ENCODE peak calls at places on chromosomes 13 and 19, in four cellular contexts. Q is GM12878, Y is K562, C is HepG2. O is an unnamed sample.
A peak's percentile ranks its signal among the peaks of the same experiment; 100 is the strongest.

GRCh38 chr19:6458695-6459355 is 767 bp downstream of the SLC25A23 start:
- DNase-seq in Q (no peak), Y (peak; percentile 44), C (no peak), O (no peak)

GRCh38 chr19:42132851-42133528 is 744 bp upstream of the POU2F2 start:
- DNase-seq in Q (peak; percentile 33), Y (peak; percentile 97), C (peak; percentile 10), O (peak; percentile 94)

GRCh38 chr19:2271516-2272103 is 10.4 kb downstream of the PEAK3 start:
- DNase-seq in Q (no peak), Y (no peak), C (no peak), O (no peak)

GRCh38 chr19:1855040-1855827 is 7.0 kb upstream of the REXO1 start:
- DNase-seq in Q (peak; percentile 59), Y (peak; percentile 87), C (no peak), O (peak; percentile 97)

GRCh38 chr19:38049105-38049649 is 142.2 kb downstream of the SIPA1L3 start:
- DNase-seq in Q (peak; percentile 93), Y (no peak), C (no peak), O (no peak)

GRCh38 chr13:27450921-27451461 is 627 bp upstream of the MTIF3 start:
- DNase-seq in Q (no peak), Y (peak; percentile 10), C (peak; percentile 16), O (peak; percentile 64)

GRCh38 chr13:114049626-114050101 is 75.8 kb upstream of the C13orf46 start:
- DNase-seq in Q (no peak), Y (no peak), C (no peak), O (no peak)

GRCh38 chr19:10503002-10503789 is at the start of gene KEAP1:
- DNase-seq in Q (no peak), Y (peak; percentile 85), C (peak; percentile 18), O (peak; percentile 75)

GRCh38 chr19:11130824-11131455 is 24.6 kb downstream of the SPC24 start:
- DNase-seq in Q (no peak), Y (peak; percentile 73), C (peak; percentile 87), O (peak; percentile 85)

GRCh38 chr13:27979765-27980279 is 8.7 kb downstream of the URAD start:
- DNase-seq in Q (no peak), Y (no peak), C (no peak), O (no peak)

GRCh38 chr13:46571189-46571901 is 18.4 kb downstream of the LRCH1 start:
- DNase-seq in Q (no peak), Y (no peak), C (peak; percentile 39), O (no peak)

GRCh38 chr13:67224148-67224846 is 5.8 kb downstream of the PCDH9 start:
- DNase-seq in Q (no peak), Y (peak; percentile 58), C (peak; percentile 56), O (peak; percentile 83)

GRCh38 chr19:41850381-41850780 is 5.5 kb downstream of the DMRTC2 start:
- DNase-seq in Q (no peak), Y (no peak), C (no peak), O (no peak)

GRCh38 chr19:30555075-30555787 is 183.0 kb downstream of the ZNF536 start:
- DNase-seq in Q (no peak), Y (no peak), C (no peak), O (no peak)

DNA sequence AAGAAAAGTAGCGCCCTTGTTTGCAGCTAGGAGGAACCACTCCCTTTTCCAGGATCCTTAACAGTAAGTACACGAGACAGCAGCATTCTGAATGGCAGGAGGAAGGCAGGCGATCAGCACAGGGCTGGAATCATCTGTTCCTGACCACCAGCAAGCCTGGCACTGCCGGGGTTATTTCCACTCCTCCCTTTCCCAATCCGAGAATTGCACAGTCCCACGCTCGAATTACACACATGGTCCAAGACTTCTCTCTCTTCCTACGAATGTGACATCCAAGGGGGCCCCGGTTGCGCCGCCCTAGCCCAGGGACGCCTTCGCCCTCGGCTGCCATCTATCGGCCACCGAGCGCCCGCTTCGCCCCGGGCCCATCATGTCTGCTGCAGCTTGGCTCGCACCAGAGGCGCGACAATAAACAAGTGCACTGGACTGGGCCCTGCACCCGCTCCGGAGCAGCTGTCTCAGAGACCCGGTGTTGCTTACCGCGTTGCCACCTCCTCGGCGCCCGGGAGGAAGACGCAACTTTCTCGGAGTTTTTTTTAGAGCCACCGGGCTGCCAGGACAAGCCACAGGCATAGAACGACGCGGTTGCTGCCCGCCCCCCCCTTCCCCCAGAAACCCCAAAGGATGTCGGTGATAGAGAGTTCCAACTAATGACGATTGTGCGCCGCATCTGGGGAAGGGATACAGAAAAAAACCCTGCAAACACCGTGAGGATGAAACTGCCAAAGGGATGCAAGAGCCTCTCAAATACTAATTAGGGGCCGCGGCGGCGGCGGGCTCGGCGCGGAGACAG is at the start of gene SLITRK5:
- DNase-seq in Q (no peak), Y (no peak), C (peak; percentile 3), O (peak; percentile 85)
- TF ChIP-seq POLR2AphosphoS5 in Q (no peak), Y (no peak), C (no peak), O (no peak)

GRCh38 chr19:406999-407491 is 1.9 kb downstream of the C2CD4C start:
- DNase-seq in Q (no peak), Y (peak; percentile 43), C (no peak), O (no peak)

GRCh38 chr19:403221-404036 is 5.5 kb downstream of the C2CD4C start:
- DNase-seq in Q (no peak), Y (no peak), C (no peak), O (no peak)

GRCh38 chr19:407501-408440 is 1.2 kb downstream of the C2CD4C start:
- DNase-seq in Q (no peak), Y (no peak), C (no peak), O (no peak)

GRCh38 chr19:406121-406711 is 2.7 kb downstream of the C2CD4C start:
- DNase-seq in Q (no peak), Y (no peak), C (no peak), O (no peak)

GRCh38 chr19:405138-405965 is 3.6 kb downstream of the C2CD4C start:
- DNase-seq in Q (no peak), Y (no peak), C (no peak), O (no peak)
- H3K4me2 ChIP-seq in Q (no peak overlapping the region), Y (no peak overlapping the region), C (no peak overlapping the region), O (no peak overlapping the region)

GRCh38 chr19:18391509-18392075 is 5.6 kb downstream of the GDF15 start:
- DNase-seq in Q (no peak), Y (no peak), C (no peak), O (no peak)

GRCh38 chr19:18389736-18390074 is 3.7 kb downstream of the GDF15 start:
- DNase-seq in Q (no peak), Y (no peak), C (no peak), O (no peak)

GRCh38 chr19:18389095-18389735 is 3.3 kb downstream of the GDF15 start:
- DNase-seq in Q (no peak), Y (no peak), C (no peak), O (no peak)

GRCh38 chr19:18388328-18389094 is 2.6 kb downstream of the GDF15 start:
- DNase-seq in Q (peak; percentile 60), Y (peak; percentile 91), C (peak; percentile 52), O (peak; percentile 85)

DNA sequence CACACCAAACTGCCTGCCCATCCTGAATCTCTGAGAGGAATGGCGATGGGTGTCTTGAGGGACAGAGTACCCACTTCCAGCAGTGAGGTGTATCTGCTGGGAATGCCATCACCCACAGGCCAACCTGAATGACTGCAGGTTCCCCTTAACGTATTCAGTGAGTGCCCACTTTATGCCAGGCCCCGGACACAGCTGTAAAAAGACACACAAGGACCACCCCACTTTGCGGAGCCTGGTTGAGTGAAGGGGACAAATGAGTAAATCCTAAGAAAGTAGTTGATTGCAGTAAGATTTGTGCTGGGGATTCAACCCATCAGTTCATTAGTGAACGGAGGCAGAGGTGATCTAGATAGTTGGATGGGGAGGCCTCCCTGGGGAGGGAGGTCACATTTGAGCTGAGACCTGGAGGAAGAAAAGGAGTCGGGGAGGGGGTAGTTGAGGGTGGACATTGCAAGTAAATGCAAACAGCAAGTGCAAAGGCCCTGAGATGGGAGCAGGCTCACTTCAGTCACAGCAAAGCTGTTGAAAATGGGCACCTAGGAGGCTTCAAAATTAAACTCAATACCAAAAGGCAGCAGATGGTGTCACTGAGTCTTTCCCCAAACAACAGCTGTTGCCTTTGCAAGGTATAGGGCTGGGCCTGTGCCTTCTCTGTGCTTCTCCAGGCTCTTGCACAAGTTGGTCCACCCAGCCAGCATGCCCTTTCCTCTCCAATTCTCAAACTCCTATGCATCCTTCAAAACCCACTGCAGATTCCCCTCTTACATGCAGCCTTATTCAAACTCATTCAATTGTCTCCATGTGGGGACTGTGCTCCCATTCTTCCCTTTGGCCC is 4.3 kb downstream of the GDF15 start:
- DNase-seq in Q (no peak), Y (no peak), C (no peak), O (no peak)
- TF ChIP-seq JUNB in Q (no peak), Y (no peak), C (no peak), O (no peak)

GRCh38 chr19:17254636-17255035 is 8.9 kb upstream of the NR2F6 start:
- DNase-seq in Q (no peak), Y (no peak), C (no peak), O (no peak)

GRCh38 chr19:17259934-17260333 is 4.6 kb downstream of the USHBP1 start:
- DNase-seq in Q (no peak), Y (no peak), C (no peak), O (no peak)

GRCh38 chr19:17256130-17256529 is 8.4 kb downstream of the USHBP1 start:
- DNase-seq in Q (no peak), Y (no peak), C (no peak), O (no peak)

GRCh38 chr19:17259118-17259780 is 5.3 kb downstream of the USHBP1 start:
- DNase-seq in Q (no peak), Y (no peak), C (no peak), O (no peak)

GRCh38 chr19:17255150-17255621 is 9.4 kb downstream of the USHBP1 start:
- DNase-seq in Q (no peak), Y (no peak), C (peak; percentile 75), O (peak; percentile 39)
- TF ChIP-seq POLR2AphosphoS5 in Q (no peak), Y (no peak), C (no peak), O (no peak)

DNA sequence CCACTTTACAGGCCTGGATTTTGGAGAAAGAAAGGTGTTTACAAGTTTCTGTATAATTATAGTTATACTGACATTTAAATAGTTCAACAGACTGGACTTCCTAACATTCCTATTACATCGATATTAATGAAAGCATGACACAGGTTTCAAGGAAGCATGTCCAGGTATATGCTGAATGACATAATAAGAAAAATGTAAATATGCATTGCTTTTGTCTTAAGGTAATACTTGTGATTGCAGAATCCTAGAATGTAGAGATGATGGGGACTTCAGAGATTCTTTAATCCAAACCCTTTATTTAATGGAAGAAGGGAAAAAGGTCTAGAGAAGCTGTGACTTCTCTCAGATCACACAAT is 5.0 kb downstream of the STARD13 start:
- DNase-seq in Q (no peak), Y (no peak), C (no peak), O (no peak)
- H3K4me2 ChIP-seq in Q (no peak overlapping the region), Y (no peak overlapping the region), C (no peak overlapping the region), O (no peak overlapping the region)

DNA sequence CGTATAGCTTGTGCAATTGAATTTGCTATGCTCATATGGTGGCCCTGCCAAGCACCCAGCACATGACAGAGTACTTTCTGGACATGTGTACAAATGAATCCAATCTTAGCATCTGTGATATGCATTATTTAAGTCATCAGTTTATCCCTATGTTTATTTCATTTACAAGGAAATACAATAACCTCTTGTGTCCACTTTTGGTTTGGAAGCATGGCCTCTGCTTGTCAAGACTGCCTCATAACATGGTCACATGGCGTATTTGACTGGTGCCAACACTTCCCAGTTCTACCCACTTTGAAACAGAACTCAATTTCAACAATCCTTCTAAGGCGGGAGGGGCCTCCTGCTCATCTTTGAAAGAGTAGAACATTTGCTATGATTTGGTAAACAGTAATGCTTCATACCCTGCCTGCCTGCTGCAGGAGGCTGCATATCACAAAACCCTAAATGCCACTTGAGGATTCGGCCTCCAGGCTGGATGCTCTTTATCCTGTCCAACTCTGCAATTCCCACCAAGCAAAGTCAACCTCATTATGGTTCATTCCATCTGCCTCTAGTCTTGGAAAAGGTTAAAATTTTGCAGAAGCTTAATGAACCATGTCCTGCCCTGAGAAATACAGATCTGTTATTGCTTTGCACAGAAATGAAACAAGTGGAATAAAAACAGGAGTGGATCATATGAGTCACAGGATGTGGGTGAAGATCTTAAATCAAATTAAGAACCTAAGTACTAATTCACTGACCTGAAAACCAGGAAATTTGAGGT is 151.3 kb downstream of the CYSLTR2 start:
- DNase-seq in Q (no peak), Y (no peak), C (no peak), O (no peak)
- TF ChIP-seq JUNB in Q (no peak), Y (no peak), C (no peak), O (no peak)

O was measured in GM23338.